ENCODE peak calls at places on chromosomes 13 and 19, in six cellular contexts. One of them, this sample, is unnamed.

GRCh38 chr13:49476529-49476928 is 19.2 kb upstream of the PHF11 start:
- DNase-seq in HCT116: no peak
- DNase-seq in GM12878: no peak
- DNase-seq in H1: no peak
- DNase-seq in K562: no peak
- DNase-seq in SK-N-SH: no peak
- DNase-seq in this sample: no peak

GRCh38 chr13:25848822-25849740 is 202.7 kb downstream of the SHISA2 start:
- DNase-seq in GM12878: no peak
- DNase-seq in H1: no peak
- DNase-seq in SK-N-SH: no peak
- DNase-seq in K562: no peak
- DNase-seq in HCT116: no peak
- DNase-seq in this sample: no peak

GRCh38 chr13:109156181-109156935 is 526.9 kb downstream of the MYO16 start:
- DNase-seq in H1: no peak
- DNase-seq in HCT116: no peak
- DNase-seq in K562: no peak
- DNase-seq in SK-N-SH: no peak
- DNase-seq in GM12878: no peak
- DNase-seq in this sample: no peak

GRCh38 chr19:3218037-3218661 is 6.3 kb upstream of the CELF5 start:
- DNase-seq in HCT116: no peak
- DNase-seq in GM12878: no peak
- DNase-seq in SK-N-SH: no peak
- DNase-seq in K562: no peak
- DNase-seq in H1: no peak
- DNase-seq in this sample: no peak

GRCh38 chr19:28511655-28512054 is 701.3 kb downstream of the UQCRFS1 start:
- DNase-seq in H1: peak; percentile 13
- DNase-seq in SK-N-SH: no peak
- DNase-seq in HCT116: no peak
- DNase-seq in K562: no peak
- DNase-seq in GM12878: no peak
- DNase-seq in this sample: no peak

GRCh38 chr19:10187315-10187714 is 7.4 kb downstream of the DNMT1 start:
- DNase-seq in HCT116: no peak
- DNase-seq in K562: no peak
- DNase-seq in GM12878: no peak
- DNase-seq in H1: no peak
- DNase-seq in SK-N-SH: no peak
- DNase-seq in this sample: no peak

GRCh38 chr19:4077800-4078683 is 11.3 kb upstream of the ZBTB7A start:
- DNase-seq in SK-N-SH: no peak
- DNase-seq in GM12878: no peak
- DNase-seq in K562: peak; percentile 55
- DNase-seq in HCT116: no peak
- DNase-seq in H1: no peak
- DNase-seq in this sample: no peak

GRCh38 chr13:24784319-24784718 is 20.4 kb downstream of the RNF17 start:
- DNase-seq in H1: no peak
- DNase-seq in HCT116: no peak
- DNase-seq in K562: no peak
- DNase-seq in SK-N-SH: no peak
- DNase-seq in GM12878: no peak
- DNase-seq in this sample: no peak

GRCh38 chr13:113491418-113491883 is 940 bp upstream of the DCUN1D2 start:
- DNase-seq in HCT116: no peak
- DNase-seq in GM12878: no peak
- DNase-seq in SK-N-SH: peak; percentile 78
- DNase-seq in K562: peak; percentile 27
- DNase-seq in H1: peak; percentile 70
- DNase-seq in this sample: no peak

GRCh38 chr13:45781553-45782326 is 69.8 kb downstream of the SIAH3 start:
- DNase-seq in K562: no peak
- DNase-seq in GM12878: no peak
- DNase-seq in HCT116: no peak
- DNase-seq in SK-N-SH: peak; percentile 90
- DNase-seq in H1: no peak
- DNase-seq in this sample: no peak

GRCh38 chr19:5988520-5989387 is 10.8 kb upstream of the RANBP3 start:
- DNase-seq in H1: no peak
- DNase-seq in K562: no peak
- DNase-seq in SK-N-SH: no peak
- DNase-seq in HCT116: no peak
- DNase-seq in GM12878: no peak
- DNase-seq in this sample: no peak

GRCh38 chr13:47457631-47458030 is 543.4 kb downstream of the SUCLA2 start:
- DNase-seq in HCT116: no peak
- DNase-seq in K562: no peak
- DNase-seq in H1: no peak
- DNase-seq in SK-N-SH: no peak
- DNase-seq in GM12878: no peak
- DNase-seq in this sample: no peak

GRCh38 chr13:99062593-99062992 is 84.7 kb upstream of the DOCK9 start:
- DNase-seq in GM12878: no peak
- DNase-seq in H1: no peak
- DNase-seq in SK-N-SH: no peak
- DNase-seq in K562: no peak
- DNase-seq in HCT116: no peak
- DNase-seq in this sample: no peak

GRCh38 chr13:93959796-93960533 is 519.5 kb downstream of the DCT start:
- DNase-seq in GM12878: no peak
- DNase-seq in SK-N-SH: no peak
- DNase-seq in HCT116: no peak
- DNase-seq in H1: no peak
- DNase-seq in K562: no peak
- DNase-seq in this sample: no peak

GRCh38 chr19:12043752-12044422 is 8.4 kb upstream of the ZNF433 start:
- DNase-seq in SK-N-SH: no peak
- DNase-seq in H1: no peak
- DNase-seq in K562: no peak
- DNase-seq in GM12878: no peak
- DNase-seq in HCT116: no peak
- DNase-seq in this sample: no peak

GRCh38 chr13:58025821-58026220 is 394.3 kb downstream of the PCDH17 start:
- DNase-seq in GM12878: no peak
- DNase-seq in SK-N-SH: no peak
- DNase-seq in H1: no peak
- DNase-seq in HCT116: no peak
- DNase-seq in K562: no peak
- DNase-seq in this sample: no peak

GRCh38 chr13:59452189-59452588 is 711.5 kb downstream of the DIAPH3 start:
- DNase-seq in HCT116: no peak
- DNase-seq in SK-N-SH: no peak
- DNase-seq in H1: no peak
- DNase-seq in K562: no peak
- DNase-seq in GM12878: no peak
- DNase-seq in this sample: no peak

GRCh38 chr13:20566424-20566916 is 487 bp upstream of the IFT88 start:
- DNase-seq in K562: no peak
- DNase-seq in H1: no peak
- DNase-seq in SK-N-SH: no peak
- DNase-seq in HCT116: peak; percentile 48
- DNase-seq in GM12878: no peak
- DNase-seq in this sample: peak; percentile 76

GRCh38 chr13:77031869-77032268 is 4.9 kb upstream of the FBXL3 start:
- DNase-seq in H1: no peak
- DNase-seq in K562: no peak
- DNase-seq in HCT116: no peak
- DNase-seq in GM12878: no peak
- DNase-seq in SK-N-SH: no peak
- DNase-seq in this sample: no peak

GRCh38 chr13:79398915-79399314 is 7.1 kb downstream of the RBM26 start:
- DNase-seq in HCT116: no peak
- DNase-seq in K562: no peak
- DNase-seq in H1: no peak
- DNase-seq in GM12878: no peak
- DNase-seq in SK-N-SH: no peak
- DNase-seq in this sample: no peak

GRCh38 chr13:41465215-41465907 is 8.0 kb downstream of the RGCC start:
- DNase-seq in K562: no peak
- DNase-seq in GM12878: peak; percentile 88
- DNase-seq in H1: no peak
- DNase-seq in HCT116: no peak
- DNase-seq in SK-N-SH: no peak
- DNase-seq in this sample: no peak

GRCh38 chr13:45826741-45827140 is 24.8 kb downstream of the SIAH3 start:
- DNase-seq in H1: no peak
- DNase-seq in SK-N-SH: no peak
- DNase-seq in K562: no peak
- DNase-seq in HCT116: no peak
- DNase-seq in GM12878: peak; percentile 32
- DNase-seq in this sample: no peak

GRCh38 chr19:31510635-31511034 is 161.4 kb upstream of the TSHZ3 start:
- DNase-seq in SK-N-SH: no peak
- DNase-seq in HCT116: no peak
- DNase-seq in H1: no peak
- DNase-seq in K562: no peak
- DNase-seq in GM12878: no peak
- DNase-seq in this sample: no peak

GRCh38 chr19:33176670-33177416 is 17.3 kb upstream of the LRP3 start:
- DNase-seq in SK-N-SH: peak; percentile 97
- DNase-seq in HCT116: peak; percentile 97
- DNase-seq in H1: peak; percentile 100
- DNase-seq in GM12878: peak; percentile 97
- DNase-seq in K562: peak; percentile 99
- DNase-seq in this sample: peak; percentile 97

GRCh38 chr19:55437410-55437809 is 5.7 kb downstream of the SHISA7 start:
- DNase-seq in K562: peak; percentile 83
- DNase-seq in GM12878: no peak
- DNase-seq in H1: peak; percentile 87
- DNase-seq in HCT116: peak; percentile 40
- DNase-seq in SK-N-SH: no peak
- DNase-seq in this sample: peak; percentile 46

GRCh38 chr19:45187421-45188100 is 9.0 kb downstream of the BLOC1S3 start:
- DNase-seq in GM12878: no peak
- DNase-seq in K562: peak; percentile 64
- DNase-seq in HCT116: no peak
- DNase-seq in SK-N-SH: peak; percentile 67
- DNase-seq in H1: peak; percentile 61
- DNase-seq in this sample: peak; percentile 49

GRCh38 chr19:277581-278165 is 13.5 kb downstream of the PLPP2 start:
- DNase-seq in GM12878: no peak
- DNase-seq in H1: peak; percentile 60
- DNase-seq in SK-N-SH: peak; percentile 3
- DNase-seq in K562: peak; percentile 29
- DNase-seq in HCT116: no peak
- DNase-seq in this sample: no peak

GRCh38 chr19:48802623-48803022 is 8.2 kb downstream of the BCAT2 start:
- DNase-seq in H1: no peak
- DNase-seq in K562: no peak
- DNase-seq in HCT116: no peak
- DNase-seq in SK-N-SH: no peak
- DNase-seq in GM12878: no peak
- DNase-seq in this sample: no peak
- TF ChIP-seq JUND in H1: no peak
- TF ChIP-seq JUND in K562: no peak
- TF ChIP-seq JUND in HCT116: no peak
- TF ChIP-seq JUND in SK-N-SH: no peak
- TF ChIP-seq JUND in GM12878: no peak
- TF ChIP-seq JUND in this sample: no peak

DNA sequence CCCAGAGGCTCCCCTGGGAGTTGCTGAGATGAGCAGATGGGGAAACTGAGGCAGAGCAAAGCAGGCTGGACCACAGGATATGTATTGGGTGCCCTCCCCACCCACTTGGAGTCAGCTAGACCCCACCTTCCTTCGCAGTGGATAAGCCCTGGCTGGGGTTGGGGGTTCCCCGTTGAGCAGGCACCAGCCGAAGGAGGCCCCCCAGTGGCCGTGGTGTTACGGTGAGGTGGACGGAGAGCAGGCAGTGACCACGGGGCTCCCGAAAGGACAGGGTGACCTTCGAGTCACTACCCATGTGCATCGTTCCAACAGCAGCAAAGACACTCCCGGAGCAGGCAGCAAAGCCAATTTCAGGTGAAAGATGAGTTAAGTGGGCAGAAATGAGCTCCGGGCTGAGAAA is 62.4 kb upstream of the ADGRE5 start:
- DNase-seq in SK-N-SH: peak; percentile 64
- DNase-seq in HCT116: no peak
- DNase-seq in K562: peak; percentile 57
- DNase-seq in GM12878: no peak
- DNase-seq in H1: peak; percentile 80
- DNase-seq in this sample: no peak
- TF ChIP-seq CTCF in SK-N-SH: peak; percentile 37
- TF ChIP-seq CTCF in HCT116: peak; percentile 19
- TF ChIP-seq CTCF in K562: peak; percentile 75
- TF ChIP-seq CTCF in GM12878: peak; percentile 77
- TF ChIP-seq CTCF in H1: peak; percentile 67
- TF ChIP-seq CTCF in this sample: peak; percentile 69

GRCh38 chr19:48465215-48465614 is 4.0 kb upstream of the CYTH2 start:
- DNase-seq in GM12878: no peak
- DNase-seq in HCT116: no peak
- DNase-seq in K562: no peak
- DNase-seq in H1: no peak
- DNase-seq in SK-N-SH: no peak
- DNase-seq in this sample: no peak
- TF ChIP-seq JUND in GM12878: no peak
- TF ChIP-seq JUND in HCT116: no peak
- TF ChIP-seq JUND in K562: no peak
- TF ChIP-seq JUND in H1: no peak
- TF ChIP-seq JUND in SK-N-SH: no peak
- TF ChIP-seq JUND in this sample: no peak

GRCh38 chr13:111630411-111630810 is 310.0 kb downstream of the TEX29 start:
- DNase-seq in K562: no peak
- DNase-seq in SK-N-SH: no peak
- DNase-seq in H1: peak; percentile 61
- DNase-seq in HCT116: no peak
- DNase-seq in GM12878: no peak
- DNase-seq in this sample: no peak

GRCh38 chr13:111629016-111629415 is 308.6 kb downstream of the TEX29 start:
- DNase-seq in GM12878: no peak
- DNase-seq in H1: peak; percentile 27
- DNase-seq in HCT116: no peak
- DNase-seq in K562: no peak
- DNase-seq in SK-N-SH: no peak
- DNase-seq in this sample: no peak

GRCh38 chr13:111627596-111627995 is 307.2 kb downstream of the TEX29 start:
- DNase-seq in GM12878: no peak
- DNase-seq in H1: peak; percentile 29
- DNase-seq in SK-N-SH: no peak
- DNase-seq in HCT116: no peak
- DNase-seq in K562: no peak
- DNase-seq in this sample: no peak

GRCh38 chr13:111629933-111630332 is 309.5 kb downstream of the TEX29 start:
- DNase-seq in SK-N-SH: no peak
- DNase-seq in HCT116: no peak
- DNase-seq in GM12878: no peak
- DNase-seq in K562: no peak
- DNase-seq in H1: no peak
- DNase-seq in this sample: no peak

DNA sequence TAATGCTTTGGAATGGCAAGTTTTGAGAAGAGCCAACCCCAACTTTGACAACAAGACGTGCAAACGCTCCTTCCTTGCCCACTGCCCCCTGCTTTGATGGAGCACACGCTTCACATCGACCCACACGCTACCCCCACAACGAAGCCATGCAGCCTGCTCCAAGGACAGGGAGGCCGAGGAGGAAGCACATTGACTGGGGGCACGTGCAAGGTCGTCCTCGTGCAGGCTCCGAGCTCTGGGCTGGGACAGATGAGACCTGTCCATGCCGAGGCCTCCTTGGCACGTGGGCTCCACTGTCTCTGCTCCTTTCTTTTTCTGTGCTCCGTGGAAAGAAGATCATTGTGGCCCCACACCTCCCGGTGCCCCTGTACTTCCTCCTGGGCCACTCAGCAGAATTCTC is 309.0 kb downstream of the TEX29 start:
- DNase-seq in SK-N-SH: no peak
- DNase-seq in HCT116: no peak
- DNase-seq in K562: no peak
- DNase-seq in GM12878: no peak
- DNase-seq in H1: no peak
- DNase-seq in this sample: no peak
- TF ChIP-seq CTCF in SK-N-SH: no peak
- TF ChIP-seq CTCF in HCT116: no peak
- TF ChIP-seq CTCF in K562: no peak
- TF ChIP-seq CTCF in GM12878: no peak
- TF ChIP-seq CTCF in H1: no peak
- TF ChIP-seq CTCF in this sample: no peak

This sample was measured in HepG2.